ENCODE peak calls at places on chromosomes 5 and 9, in nine cellular contexts. O is AG10803, X is neural progenitor cell, R is heart right ventricle, S is suprapubic skin, J is cardiac muscle cell, I is NB4, H is K562, A is cardiac fibroblast. F is an unnamed sample.
A peak's percentile ranks its signal among the peaks of the same experiment; 100 is the strongest.

GRCh38 chr5:144309265-144309664 is 138.6 kb downstream of the KCTD16 start:
- DNase-seq in O (peak; percentile 3), X (no peak), R (no peak), S (no peak), J (peak; percentile 37), I (no peak), H (no peak), A (peak; percentile 20), F (no peak)

GRCh38 chr9:36872641-36873040 is 161.4 kb downstream of the PAX5 start:
- DNase-seq in O (no peak), X (no peak), R (no peak), S (no peak), J (no peak), I (no peak), H (no peak), A (no peak), F (no peak)

GRCh38 chr9:89621031-89621430 is 16.2 kb downstream of the GADD45G start:
- DNase-seq in O (no peak), X (no peak), R (no peak), S (no peak), J (no peak), I (no peak), H (no peak), A (no peak), F (no peak)

GRCh38 chr5:94057655-94058054 is 316.3 kb upstream of the POU5F2 start:
- DNase-seq in O (no peak), X (peak; percentile 73), R (no peak), S (no peak), J (no peak), I (no peak), H (no peak), A (no peak), F (no peak)

GRCh38 chr5:74342948-74343682 is 297.4 kb downstream of the ENC1 start:
- DNase-seq in O (no peak), X (no peak), R (no peak), S (no peak), J (peak; percentile 41), I (no peak), H (no peak), A (no peak), F (no peak)

GRCh38 chr5:151181818-151182217 is 24.2 kb upstream of the ANXA6 start:
- DNase-seq in O (no peak), X (no peak), R (no peak), S (no peak), J (no peak), I (no peak), H (no peak), A (no peak), F (no peak)

GRCh38 chr5:96817496-96817895 is 9.8 kb upstream of the ERAP1 start:
- DNase-seq in O (peak; percentile 56), X (no peak), R (no peak), S (no peak), J (no peak), I (no peak), H (no peak), A (no peak), F (no peak)

GRCh38 chr5:108905818-108906217 is 158.1 kb downstream of the FER start:
- DNase-seq in O (peak; percentile 5), X (no peak), R (no peak), S (no peak), J (peak; percentile 13), I (no peak), H (no peak), A (no peak), F (no peak)

GRCh38 chr5:32767948-32768427 is 56.9 kb downstream of the NPR3 start:
- DNase-seq in O (peak; percentile 97), X (no peak), R (no peak), S (no peak), J (peak; percentile 74), I (peak; percentile 15), H (no peak), A (peak; percentile 80), F (no peak)

GRCh38 chr9:761155-761792 is 80.2 kb upstream of the DMRT1 start:
- DNase-seq in O (no peak), X (no peak), R (no peak), S (no peak), J (peak; percentile 55), I (peak; percentile 44), H (no peak), A (peak; percentile 57), F (no peak)

GRCh38 chr5:42828661-42829060 is 17.0 kb upstream of the SELENOP start:
- DNase-seq in O (no peak), X (no peak), R (no peak), S (no peak), J (peak; percentile 23), I (no peak), H (no peak), A (peak; percentile 43), F (no peak)

GRCh38 chr5:122942164-122942914 is 94.2 kb downstream of the PPIC start:
- DNase-seq in O (peak; percentile 5), X (no peak), R (no peak), S (no peak), J (peak; percentile 25), I (no peak), H (peak; percentile 13), A (peak; percentile 8), F (no peak)

GRCh38 chr5:82911902-82912301 is 165.3 kb downstream of the TMEM167A start:
- DNase-seq in O (no peak), X (no peak), R (no peak), S (no peak), J (no peak), I (no peak), H (no peak), A (no peak), F (no peak)

GRCh38 chr5:135718151-135718550 is 116.3 kb upstream of the SLC25A48 start:
- DNase-seq in O (peak; percentile 47), X (no peak), R (no peak), S (no peak), J (peak; percentile 30), I (peak; percentile 50), H (no peak), A (no peak), F (no peak)

GRCh38 chr5:163248856-163249255 is 188.5 kb upstream of the CCNG1 start:
- DNase-seq in O (peak; percentile 5), X (no peak), R (no peak), S (no peak), J (no peak), I (no peak), H (no peak), A (no peak), F (no peak)

GRCh38 chr5:87141544-87141943 is 126.1 kb upstream of the RASA1 start:
- DNase-seq in O (no peak), X (no peak), R (no peak), S (no peak), J (no peak), I (no peak), H (no peak), A (no peak), F (no peak)

GRCh38 chr5:174317261-174317894 is 271.9 kb downstream of the NSG2 start:
- DNase-seq in O (peak; percentile 40), X (peak; percentile 87), R (no peak), S (no peak), J (peak; percentile 69), I (peak; percentile 37), H (peak; percentile 52), A (peak; percentile 67), F (no peak)

DNA sequence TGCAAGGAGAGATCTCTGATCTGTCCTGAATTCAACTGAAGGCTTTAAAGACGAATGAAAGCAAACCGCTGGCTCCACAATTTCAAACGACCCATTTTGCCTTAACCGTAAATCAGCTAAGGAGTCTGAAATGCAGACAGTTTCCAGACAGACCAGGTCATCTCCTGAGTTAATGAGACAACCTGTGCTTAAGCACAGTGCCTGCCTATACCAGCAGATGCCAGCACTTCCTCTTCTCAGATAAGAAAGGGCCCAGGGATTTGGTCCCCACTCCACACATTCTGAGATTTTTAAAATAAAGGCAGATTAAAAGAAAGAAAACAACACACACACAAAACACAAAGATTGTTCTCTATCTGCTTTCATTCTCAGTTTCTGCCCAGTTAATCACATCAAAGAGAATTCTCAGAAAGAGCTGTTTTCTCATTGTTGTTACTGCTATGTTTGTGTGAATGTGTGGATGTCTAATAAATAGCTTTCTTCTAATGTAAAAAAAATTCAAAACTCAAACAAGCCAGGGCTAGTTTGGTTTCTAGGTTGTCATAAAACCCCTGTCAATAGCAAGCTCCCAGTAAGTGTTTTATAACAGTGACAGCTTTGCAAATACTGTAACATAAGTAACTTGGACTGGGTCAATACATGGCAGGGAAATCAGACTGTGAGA is 157.7 kb upstream of the SLC24A2 start:
- DNase-seq in O (peak; percentile 15), X (peak; percentile 56), R (no peak), S (no peak), J (no peak), I (peak; percentile 40), H (no peak), A (peak; percentile 26), F (no peak)
- TF ChIP-seq CTCF in O (peak; percentile 38), X (peak; percentile 60), R (no peak), S (no peak), J (peak; percentile 37), I (peak; percentile 52), H (no peak), A (peak; percentile 73), F (no peak)

GRCh38 chr9:33162721-33163311 is 4.3 kb downstream of the B4GALT1 start:
- DNase-seq in O (peak; percentile 95), X (no peak), R (no peak), S (peak; percentile 87), J (peak; percentile 94), I (no peak), H (no peak), A (peak; percentile 93), F (peak; percentile 74)
- H3K4me3 ChIP-seq in O (peak overlapping the region; percentile 96), X (no peak overlapping the region), R (peak overlapping the region; percentile 97), S (peak overlapping the region; percentile 87), J (no peak overlapping the region), I (no peak overlapping the region), H (no peak overlapping the region), A (peak overlapping the region; percentile 97), F (no peak overlapping the region)

GRCh38 chr9:112408285-112408684 is 28.4 kb downstream of the HSDL2 start:
- DNase-seq in O (no peak), X (no peak), R (no peak), S (no peak), J (no peak), I (peak; percentile 57), H (no peak), A (no peak), F (no peak)
- TF ChIP-seq CTCF in O (no peak), X (no peak), R (no peak), S (no peak), J (no peak), I (no peak), H (no peak), A (no peak), F (no peak)

GRCh38 chr9:92142329-92142728 is 27.1 kb upstream of the SPTLC1 start:
- DNase-seq in O (no peak), X (no peak), R (no peak), S (no peak), J (no peak), I (no peak), H (no peak), A (no peak), F (no peak)

GRCh38 chr9:92141144-92142129 is 26.2 kb upstream of the SPTLC1 start:
- DNase-seq in O (peak; percentile 18), X (peak; percentile 76), R (no peak), S (no peak), J (peak; percentile 40), I (no peak), H (peak; percentile 31), A (peak; percentile 37), F (no peak)

GRCh38 chr9:92140074-92140753 is 25.0 kb upstream of the SPTLC1 start:
- DNase-seq in O (peak; percentile 64), X (peak; percentile 89), R (peak; percentile 66), S (peak; percentile 84), J (peak; percentile 79), I (peak; percentile 78), H (peak; percentile 78), A (peak; percentile 78), F (peak; percentile 55)

GRCh38 chr9:92138157-92138959 is 23.1 kb upstream of the SPTLC1 start:
- DNase-seq in O (peak; percentile 33), X (peak; percentile 91), R (peak; percentile 62), S (no peak), J (peak; percentile 67), I (peak; percentile 73), H (peak; percentile 75), A (peak; percentile 62), F (peak; percentile 92)

GRCh38 chr9:92140754-92141143 is 25.5 kb upstream of the SPTLC1 start:
- DNase-seq in O (no peak), X (no peak), R (no peak), S (no peak), J (no peak), I (no peak), H (no peak), A (no peak), F (no peak)
- H3K4me3 ChIP-seq in O (peak overlapping the region; percentile 52), X (peak overlapping the region; percentile 43), R (peak overlapping the region; percentile 53), S (peak overlapping the region; percentile 54), J (no peak overlapping the region), I (no peak overlapping the region), H (no peak overlapping the region), A (peak overlapping the region; percentile 40), F (peak overlapping the region; percentile 10)